ENCODE peak calls at places on chromosomes 13 and 19, in eight cellular contexts. One of them, this sample, is unnamed.

GRCh38 chr19:42693760-42694350 is 46.4 kb downstream of the PSG3 start:
- DNase-seq in K562: peak; percentile 19
- DNase-seq in heart right ventricle: no peak
- DNase-seq in ascending aorta: no peak
- DNase-seq in hepatocyte: no peak
- DNase-seq in GM23338: peak; percentile 86
- DNase-seq in SK-N-SH: peak; percentile 52
- DNase-seq in Peyer's patch: no peak
- DNase-seq in this sample: no peak

GRCh38 chr13:95075506-95075905 is 225.7 kb downstream of the ABCC4 start:
- DNase-seq in K562: no peak
- DNase-seq in SK-N-SH: no peak
- DNase-seq in heart right ventricle: no peak
- DNase-seq in hepatocyte: no peak
- DNase-seq in ascending aorta: no peak
- DNase-seq in Peyer's patch: no peak
- DNase-seq in GM23338: no peak
- DNase-seq in this sample: no peak

GRCh38 chr13:30034448-30034795 is 184.0 kb upstream of the UBL3 start:
- DNase-seq in K562: no peak
- DNase-seq in heart right ventricle: no peak
- DNase-seq in SK-N-SH: no peak
- DNase-seq in hepatocyte: no peak
- DNase-seq in Peyer's patch: no peak
- DNase-seq in ascending aorta: no peak
- DNase-seq in GM23338: no peak
- DNase-seq in this sample: no peak

GRCh38 chr19:57269515-57270250 is 10.6 kb upstream of the ZNF460 start:
- DNase-seq in SK-N-SH: peak; percentile 7
- DNase-seq in K562: no peak
- DNase-seq in Peyer's patch: no peak
- DNase-seq in GM23338: no peak
- DNase-seq in heart right ventricle: no peak
- DNase-seq in ascending aorta: no peak
- DNase-seq in hepatocyte: peak; percentile 17
- DNase-seq in this sample: no peak

GRCh38 chr19:7385062-7385461 is 36.3 kb downstream of the ARHGEF18 start:
- DNase-seq in ascending aorta: no peak
- DNase-seq in K562: no peak
- DNase-seq in hepatocyte: no peak
- DNase-seq in Peyer's patch: no peak
- DNase-seq in GM23338: no peak
- DNase-seq in heart right ventricle: no peak
- DNase-seq in SK-N-SH: no peak
- DNase-seq in this sample: no peak

GRCh38 chr19:9953802-9954542 is 17.7 kb upstream of the OLFM2 start:
- DNase-seq in ascending aorta: no peak
- DNase-seq in Peyer's patch: no peak
- DNase-seq in hepatocyte: no peak
- DNase-seq in heart right ventricle: no peak
- DNase-seq in GM23338: no peak
- DNase-seq in SK-N-SH: no peak
- DNase-seq in K562: no peak
- DNase-seq in this sample: no peak

GRCh38 chr13:38954844-38955243 is 35.8 kb downstream of the STOML3 start:
- DNase-seq in GM23338: no peak
- DNase-seq in heart right ventricle: no peak
- DNase-seq in K562: peak; percentile 10
- DNase-seq in SK-N-SH: no peak
- DNase-seq in ascending aorta: no peak
- DNase-seq in hepatocyte: no peak
- DNase-seq in Peyer's patch: no peak
- DNase-seq in this sample: no peak

GRCh38 chr19:16470911-16471811 is 609 bp downstream of the EPS15L1 start:
- DNase-seq in Peyer's patch: peak; percentile 56
- DNase-seq in K562: no peak
- DNase-seq in hepatocyte: peak; percentile 39
- DNase-seq in ascending aorta: no peak
- DNase-seq in GM23338: peak; percentile 65
- DNase-seq in heart right ventricle: no peak
- DNase-seq in SK-N-SH: no peak
- DNase-seq in this sample: no peak

GRCh38 chr19:18985257-18985656 is 44.2 kb upstream of the HOMER3 start:
- DNase-seq in heart right ventricle: peak; percentile 43
- DNase-seq in ascending aorta: no peak
- DNase-seq in K562: no peak
- DNase-seq in SK-N-SH: no peak
- DNase-seq in hepatocyte: no peak
- DNase-seq in GM23338: no peak
- DNase-seq in Peyer's patch: no peak
- DNase-seq in this sample: no peak

GRCh38 chr19:50333737-50334617 is 4.8 kb upstream of the KCNC3 start:
- DNase-seq in heart right ventricle: peak; percentile 63
- DNase-seq in K562: peak; percentile 99
- DNase-seq in ascending aorta: no peak
- DNase-seq in hepatocyte: peak; percentile 91
- DNase-seq in SK-N-SH: peak; percentile 98
- DNase-seq in Peyer's patch: peak; percentile 86
- DNase-seq in GM23338: peak; percentile 50
- DNase-seq in this sample: peak; percentile 92

GRCh38 chr19:38449518-38449917 is 16.0 kb downstream of the RYR1 start:
- DNase-seq in K562: no peak
- DNase-seq in Peyer's patch: no peak
- DNase-seq in heart right ventricle: no peak
- DNase-seq in hepatocyte: no peak
- DNase-seq in SK-N-SH: no peak
- DNase-seq in GM23338: no peak
- DNase-seq in ascending aorta: no peak
- DNase-seq in this sample: no peak

GRCh38 chr13:112968380-112968909 is 569 bp upstream of the MCF2L start:
- DNase-seq in hepatocyte: peak; percentile 75
- DNase-seq in GM23338: peak; percentile 62
- DNase-seq in SK-N-SH: peak; percentile 82
- DNase-seq in K562: no peak
- DNase-seq in ascending aorta: no peak
- DNase-seq in heart right ventricle: no peak
- DNase-seq in Peyer's patch: peak; percentile 83
- DNase-seq in this sample: peak; percentile 87

GRCh38 chr19:50658438-50659317 is 9.4 kb downstream of the C19orf81 start:
- DNase-seq in GM23338: peak; percentile 97
- DNase-seq in hepatocyte: peak; percentile 95
- DNase-seq in K562: peak; percentile 98
- DNase-seq in ascending aorta: no peak
- DNase-seq in SK-N-SH: peak; percentile 99
- DNase-seq in Peyer's patch: no peak
- DNase-seq in heart right ventricle: peak; percentile 53
- DNase-seq in this sample: peak; percentile 82

GRCh38 chr19:45008554-45008953 is 7.3 kb downstream of the RELB start:
- DNase-seq in hepatocyte: peak; percentile 63
- DNase-seq in K562: no peak
- DNase-seq in GM23338: peak; percentile 53
- DNase-seq in heart right ventricle: no peak
- DNase-seq in ascending aorta: no peak
- DNase-seq in SK-N-SH: no peak
- DNase-seq in Peyer's patch: peak; percentile 82
- DNase-seq in this sample: no peak

GRCh38 chr13:106503730-106504129 is 31.7 kb downstream of the EFNB2 start:
- DNase-seq in K562: no peak
- DNase-seq in ascending aorta: no peak
- DNase-seq in Peyer's patch: no peak
- DNase-seq in hepatocyte: no peak
- DNase-seq in heart right ventricle: no peak
- DNase-seq in SK-N-SH: no peak
- DNase-seq in GM23338: no peak
- DNase-seq in this sample: no peak

GRCh38 chr13:36341718-36342117 is 4.5 kb downstream of the SPART start:
- DNase-seq in GM23338: no peak
- DNase-seq in ascending aorta: no peak
- DNase-seq in heart right ventricle: no peak
- DNase-seq in K562: no peak
- DNase-seq in SK-N-SH: no peak
- DNase-seq in Peyer's patch: no peak
- DNase-seq in hepatocyte: no peak
- DNase-seq in this sample: no peak

GRCh38 chr13:51978836-51979556 is 32.3 kb downstream of the ATP7B start:
- DNase-seq in heart right ventricle: no peak
- DNase-seq in SK-N-SH: no peak
- DNase-seq in hepatocyte: peak; percentile 72
- DNase-seq in GM23338: no peak
- DNase-seq in Peyer's patch: peak; percentile 62
- DNase-seq in ascending aorta: no peak
- DNase-seq in K562: peak; percentile 65
- DNase-seq in this sample: no peak

GRCh38 chr19:43957891-43958290 is 6.9 kb downstream of the ZNF221 start:
- DNase-seq in heart right ventricle: no peak
- DNase-seq in ascending aorta: no peak
- DNase-seq in SK-N-SH: no peak
- DNase-seq in Peyer's patch: no peak
- DNase-seq in hepatocyte: peak; percentile 9
- DNase-seq in GM23338: no peak
- DNase-seq in K562: no peak
- DNase-seq in this sample: no peak

GRCh38 chr13:40189885-40190655 is 476.4 kb downstream of the FOXO1 start:
- DNase-seq in Peyer's patch: no peak
- DNase-seq in K562: no peak
- DNase-seq in GM23338: no peak
- DNase-seq in hepatocyte: peak; percentile 45
- DNase-seq in heart right ventricle: no peak
- DNase-seq in ascending aorta: no peak
- DNase-seq in SK-N-SH: peak; percentile 57
- DNase-seq in this sample: no peak

GRCh38 chr13:52127783-52128702 is 830 bp downstream of the NEK5 start:
- DNase-seq in hepatocyte: peak; percentile 83
- DNase-seq in ascending aorta: no peak
- DNase-seq in heart right ventricle: peak; percentile 66
- DNase-seq in Peyer's patch: no peak
- DNase-seq in SK-N-SH: peak; percentile 84
- DNase-seq in K562: peak; percentile 66
- DNase-seq in GM23338: peak; percentile 86
- DNase-seq in this sample: no peak

GRCh38 chr13:108629988-108630387 is 577 bp downstream of the MYO16 start:
- DNase-seq in Peyer's patch: no peak
- DNase-seq in hepatocyte: no peak
- DNase-seq in GM23338: no peak
- DNase-seq in heart right ventricle: no peak
- DNase-seq in ascending aorta: no peak
- DNase-seq in SK-N-SH: no peak
- DNase-seq in K562: no peak
- DNase-seq in this sample: no peak

GRCh38 chr19:5228932-5229777 is 111.5 kb downstream of the PTPRS start:
- DNase-seq in ascending aorta: no peak
- DNase-seq in SK-N-SH: no peak
- DNase-seq in Peyer's patch: peak; percentile 34
- DNase-seq in hepatocyte: no peak
- DNase-seq in GM23338: peak; percentile 60
- DNase-seq in K562: peak; percentile 39
- DNase-seq in heart right ventricle: no peak
- DNase-seq in this sample: no peak
- H3K4me1 ChIP-seq in ascending aorta: no peaks in the 10 kb centered on the region
- H3K4me1 ChIP-seq in SK-N-SH: no peaks in the 10 kb centered on the region
- H3K4me1 ChIP-seq in Peyer's patch: no peaks in the 10 kb centered on the region
- H3K4me1 ChIP-seq in hepatocyte: no peaks in the 10 kb centered on the region
- H3K4me1 ChIP-seq in GM23338: peaks cover 6% of the 10 kb centered on the region
- H3K4me1 ChIP-seq in K562: peaks cover 14% of the 10 kb centered on the region
- H3K4me1 ChIP-seq in heart right ventricle: no peaks in the 10 kb centered on the region
- H3K4me1 ChIP-seq in this sample: peaks cover 13% of the 10 kb centered on the region

DNA sequence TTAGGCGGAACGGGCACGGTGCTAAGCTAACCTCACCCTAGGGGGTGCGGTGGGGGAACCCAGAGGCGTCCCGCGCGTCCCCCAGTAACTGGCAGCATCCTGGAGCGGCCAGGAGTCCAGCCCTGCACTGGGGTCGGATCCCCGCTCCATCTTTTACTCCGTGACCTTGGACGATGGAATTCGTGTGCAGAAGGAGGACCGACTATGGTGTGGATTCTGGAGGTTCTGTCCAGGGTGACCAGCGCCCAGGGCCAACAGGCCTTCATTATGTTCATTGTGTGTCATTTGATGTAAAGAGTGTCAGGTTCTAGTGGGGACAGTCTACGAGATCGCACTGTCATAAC is 650 bp downstream of the SPPL2B start:
- DNase-seq in SK-N-SH: peak; percentile 59
- DNase-seq in K562: peak; percentile 47
- DNase-seq in Peyer's patch: no peak
- DNase-seq in heart right ventricle: no peak
- DNase-seq in hepatocyte: no peak
- DNase-seq in GM23338: no peak
- DNase-seq in ascending aorta: no peak
- DNase-seq in this sample: no peak
- H3K27ac ChIP-seq in SK-N-SH: peak overlapping the region; percentile 84
- H3K27ac ChIP-seq in K562: peak overlapping the region; percentile 74
- H3K27ac ChIP-seq in Peyer's patch: peak overlapping the region; percentile 89
- H3K27ac ChIP-seq in heart right ventricle: peak overlapping the region; percentile 88
- H3K27ac ChIP-seq in hepatocyte: peak overlapping the region; percentile 96
- H3K27ac ChIP-seq in GM23338: no peak overlapping the region
- H3K27ac ChIP-seq in ascending aorta: no peak overlapping the region
- H3K27ac ChIP-seq in this sample: peak overlapping the region; percentile 86

DNA sequence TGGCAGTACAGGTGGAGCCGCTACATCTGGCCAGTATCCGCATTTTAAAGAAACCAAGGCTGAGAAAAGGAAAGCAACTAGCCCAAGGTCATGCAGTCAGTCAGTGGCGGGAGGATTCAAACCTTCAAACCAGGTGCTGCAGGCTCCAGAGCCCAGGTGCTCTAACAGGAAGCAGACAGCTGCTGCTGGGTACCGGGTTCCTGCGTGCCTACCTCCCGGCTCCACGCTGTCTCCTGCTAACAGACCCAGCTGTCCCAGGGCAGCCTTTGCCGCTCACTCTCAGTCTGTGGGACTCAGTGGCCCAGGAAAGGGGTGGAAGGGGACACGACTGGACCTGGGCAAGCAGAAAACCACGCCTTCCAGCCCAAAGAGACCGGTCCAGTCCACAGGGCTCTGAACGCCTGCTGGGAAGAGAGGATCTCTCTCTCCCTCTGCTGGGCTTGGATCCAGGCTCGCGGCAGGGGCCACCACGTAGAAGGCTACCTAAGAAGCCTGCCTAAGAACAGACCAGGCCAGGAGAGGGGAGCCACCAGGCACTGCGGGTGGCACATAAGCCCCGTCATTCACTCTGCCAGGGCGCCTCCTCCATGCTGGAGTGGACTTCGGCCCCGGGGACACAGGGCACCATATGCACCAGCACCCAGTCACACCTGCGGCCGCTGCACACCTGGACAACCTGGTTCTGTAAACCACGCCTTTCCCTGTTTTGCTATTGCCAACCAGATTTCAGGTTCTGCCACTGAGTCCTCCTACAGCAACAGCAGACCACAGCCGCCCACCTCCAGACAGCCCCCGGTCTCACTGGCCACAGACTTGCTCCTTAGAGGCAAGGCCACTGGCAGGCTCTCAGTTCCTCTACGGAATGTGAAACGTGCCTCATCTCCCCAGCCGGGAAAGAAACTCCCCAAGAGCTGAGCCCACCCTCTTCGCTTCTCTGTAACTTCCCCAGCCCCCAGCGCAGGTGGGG is 4.6 kb downstream of the DAPK3 start:
- DNase-seq in heart right ventricle: no peak
- DNase-seq in ascending aorta: no peak
- DNase-seq in GM23338: no peak
- DNase-seq in K562: no peak
- DNase-seq in SK-N-SH: no peak
- DNase-seq in hepatocyte: peak; percentile 29
- DNase-seq in Peyer's patch: peak; percentile 94
- DNase-seq in this sample: no peak
- H3K4me1 ChIP-seq in heart right ventricle: peaks cover 47% of the 10 kb centered on the region
- H3K4me1 ChIP-seq in ascending aorta: peaks cover 29% of the 10 kb centered on the region
- H3K4me1 ChIP-seq in GM23338: peaks cover 15% of the 10 kb centered on the region
- H3K4me1 ChIP-seq in K562: peaks cover 39% of the 10 kb centered on the region
- H3K4me1 ChIP-seq in SK-N-SH: peaks cover 15% of the 10 kb centered on the region
- H3K4me1 ChIP-seq in hepatocyte: peaks cover 16% of the 10 kb centered on the region
- H3K4me1 ChIP-seq in Peyer's patch: peaks cover 50% of the 10 kb centered on the region
- H3K4me1 ChIP-seq in this sample: peaks cover 27% of the 10 kb centered on the region

GRCh38 chr19:2481466-2481865 is 5.5 kb downstream of the GADD45B start:
- DNase-seq in SK-N-SH: no peak
- DNase-seq in heart right ventricle: no peak
- DNase-seq in K562: no peak
- DNase-seq in hepatocyte: no peak
- DNase-seq in ascending aorta: peak; percentile 55
- DNase-seq in Peyer's patch: no peak
- DNase-seq in GM23338: no peak
- DNase-seq in this sample: no peak
- H3K27ac ChIP-seq in SK-N-SH: no peak overlapping the region
- H3K27ac ChIP-seq in heart right ventricle: no peak overlapping the region
- H3K27ac ChIP-seq in K562: no peak overlapping the region
- H3K27ac ChIP-seq in hepatocyte: no peak overlapping the region
- H3K27ac ChIP-seq in ascending aorta: no peak overlapping the region
- H3K27ac ChIP-seq in Peyer's patch: no peak overlapping the region
- H3K27ac ChIP-seq in GM23338: no peak overlapping the region
- H3K27ac ChIP-seq in this sample: no peak overlapping the region

This sample was measured in spleen.